ENCODE peak calls at places on chromosomes 4 and X, in six cellular contexts. P is suprapubic skin, J is A549, F is GM12878, A is sigmoid colon, E is tibial nerve. N is an unnamed sample.

GRCh38 chrX:74291577-74291963 is 12.4 kb upstream of the ZCCHC13 start:
- DNase-seq in E (no peak), P (no peak), A (no peak), J (no peak), F (no peak), N (no peak)

GRCh38 chrX:74419861-74420193 is 1.5 kb upstream of the SLC16A2 start:
- DNase-seq in A (no peak), J (no peak), F (no peak), E (no peak), P (no peak), N (no peak)

GRCh38 chr4:110085131-110085530 is 113.3 kb downstream of the ELOVL6 start:
- DNase-seq in J (no peak), A (no peak), E (no peak), P (no peak), F (no peak), N (no peak)

GRCh38 chrX:29044802-29045201 is 457.6 kb downstream of the IL1RAPL1 start:
- DNase-seq in E (no peak), P (no peak), A (no peak), F (no peak), J (no peak), N (no peak)

GRCh38 chrX:10769696-10770619 is 149.6 kb upstream of the MID1 start:
- DNase-seq in E (no peak), A (no peak), P (no peak), F (no peak), J (no peak), N (no peak)

GRCh38 chrX:45986971-45987370 is 558.2 kb downstream of the ZNF674 start:
- DNase-seq in J (peak; percentile 18), F (no peak), E (no peak), P (no peak), A (no peak), N (no peak)

GRCh38 chr4:42632653-42633382 is 24.1 kb downstream of the ATP8A1 start:
- DNase-seq in A (no peak), J (no peak), E (no peak), P (no peak), F (no peak), N (no peak)

GRCh38 chr4:43360296-43360695 is 467.8 kb downstream of the GRXCR1 start:
- DNase-seq in J (no peak), F (no peak), P (no peak), A (no peak), E (no peak), N (no peak)

GRCh38 chr4:87502580-87503238 is 26.5 kb downstream of the SPARCL1 start:
- DNase-seq in J (no peak), E (no peak), P (no peak), F (no peak), A (no peak), N (no peak)

GRCh38 chr4:105895609-105896460 is 564 bp downstream of the NPNT start:
- DNase-seq in A (no peak), E (no peak), P (no peak), F (no peak), J (no peak), N (peak; percentile 17)

GRCh38 chr4:79050521-79050880 is 111.3 kb upstream of the PAQR3 start:
- DNase-seq in F (no peak), J (no peak), E (no peak), P (no peak), A (no peak), N (no peak)

GRCh38 chr4:147060171-147060931 is 114.7 kb upstream of the TTC29 start:
- DNase-seq in J (no peak), A (no peak), F (no peak), P (no peak), E (no peak), N (no peak)

GRCh38 chrX:39854772-39855747 is 242.7 kb downstream of the BCOR start:
- DNase-seq in E (no peak), A (no peak), P (no peak), F (peak; percentile 82), J (no peak), N (no peak)

GRCh38 chr4:22962186-22962786 is 269.5 kb downstream of the GBA3 start:
- DNase-seq in E (no peak), J (peak; percentile 6), A (no peak), F (no peak), P (no peak), N (no peak)

GRCh38 chr4:73707918-73708577 is 32.3 kb upstream of the CXCL8 start:
- DNase-seq in F (no peak), A (peak; percentile 73), J (peak; percentile 69), P (no peak), E (no peak), N (peak; percentile 48)

GRCh38 chr4:48227662-48228061 is 42.0 kb downstream of the TEC start:
- DNase-seq in P (no peak), A (no peak), F (no peak), E (no peak), J (no peak), N (no peak)

GRCh38 chr4:184950926-184951325 is 67.4 kb upstream of the HELT start:
- DNase-seq in J (no peak), F (no peak), A (no peak), P (no peak), E (no peak), N (no peak)

GRCh38 chr4:156238171-156238570 is 284.5 kb upstream of the CTSO start:
- DNase-seq in P (no peak), E (no peak), J (no peak), A (no peak), F (no peak), N (no peak)

GRCh38 chr4:169612869-169613859 is 781 bp upstream of the NEK1 start:
- DNase-seq in J (peak; percentile 77), A (peak; percentile 87), P (no peak), F (no peak), E (peak; percentile 58), N (peak; percentile 48)

GRCh38 chr4:118112117-118112516 is 77.8 kb downstream of the NDST3 start:
- DNase-seq in E (no peak), J (no peak), F (no peak), A (no peak), P (no peak), N (no peak)

GRCh38 chrX:100410901-100411801 is 1.1 kb upstream of the PCDH19 start:
- DNase-seq in P (no peak), A (peak; percentile 63), E (no peak), J (no peak), F (no peak), N (no peak)

GRCh38 chr4:47222276-47222675 is 190.9 kb downstream of the GABRB1 start:
- DNase-seq in F (no peak), A (no peak), E (no peak), J (no peak), P (no peak), N (no peak)

GRCh38 chr4:39046243-39046642 is 14.0 kb upstream of the TMEM156 start:
- DNase-seq in E (no peak), A (no peak), P (no peak), J (peak; percentile 74), F (no peak), N (no peak)

GRCh38 chr4:186936496-186937375 is 213.1 kb upstream of the FAT1 start:
- DNase-seq in A (no peak), E (no peak), J (peak; percentile 87), F (no peak), P (no peak), N (no peak)

GRCh38 chr4:384311-385010 is 46.8 kb downstream of the ZNF141 start:
- DNase-seq in J (no peak), A (no peak), P (no peak), E (no peak), F (peak; percentile 7), N (no peak)

GRCh38 chr4:386708-387105 is 49.1 kb downstream of the ZNF141 start:
- DNase-seq in A (no peak), P (no peak), F (no peak), E (no peak), J (no peak), N (no peak)

GRCh38 chr4:385934-386707 is 48.5 kb downstream of the ZNF141 start:
- DNase-seq in A (no peak), P (no peak), F (no peak), J (no peak), E (no peak), N (no peak)
- H3K9me3 ChIP-seq in A (peaks cover 48% of the 10 kb centered on the region), P (peaks cover 75% of the 10 kb centered on the region), F (peaks cover 22% of the 10 kb centered on the region), J (peaks cover 16% of the 10 kb centered on the region), E (peaks cover 15% of the 10 kb centered on the region), N (peaks cover 41% of the 10 kb centered on the region)

GRCh38 chr4:119480331-119480730 is 148.3 kb downstream of the PDE5A start:
- DNase-seq in F (no peak), J (no peak), A (no peak), P (no peak), E (no peak), N (no peak)

GRCh38 chr4:119478446-119479179 is 150.0 kb downstream of the PDE5A start:
- DNase-seq in F (no peak), J (peak; percentile 44), A (no peak), P (no peak), E (no peak), N (no peak)

GRCh38 chr4:119477412-119478053 is 151.1 kb downstream of the PDE5A start:
- DNase-seq in E (no peak), P (no peak), F (no peak), J (no peak), A (no peak), N (no peak)

GRCh38 chr4:119479180-119479814 is 149.3 kb downstream of the PDE5A start:
- DNase-seq in P (no peak), E (no peak), J (no peak), F (no peak), A (no peak), N (no peak)

GRCh38 chr4:119479835-119480234 is 148.8 kb downstream of the PDE5A start:
- DNase-seq in P (no peak), E (no peak), A (no peak), F (no peak), J (no peak), N (no peak)
- TF ChIP-seq POLR2A in P (no peak), E (no peak), A (no peak), F (no peak), J (no peak), N (no peak)

GRCh38 chr4:53306729-53307128 is 59.1 kb downstream of the SCFD2 start:
- DNase-seq in J (no peak), P (no peak), E (no peak), A (no peak), F (no peak), N (no peak)
- TF ChIP-seq EP300 in J (no peak), P (no peak), E (no peak), A (no peak), F (no peak), N (no peak)

GRCh38 chr4:19128176-19128575 is 1106.6 kb upstream of the LCORL start:
- DNase-seq in F (no peak), J (no peak), A (no peak), E (no peak), P (no peak), N (no peak)

GRCh38 chr4:19130836-19131235 is 1109.3 kb upstream of the LCORL start:
- DNase-seq in J (no peak), P (no peak), F (no peak), A (no peak), E (no peak), N (no peak)

GRCh38 chr4:19123681-19124080 is 1102.1 kb upstream of the LCORL start:
- DNase-seq in A (no peak), J (no peak), P (no peak), E (no peak), F (no peak), N (no peak)

DNA sequence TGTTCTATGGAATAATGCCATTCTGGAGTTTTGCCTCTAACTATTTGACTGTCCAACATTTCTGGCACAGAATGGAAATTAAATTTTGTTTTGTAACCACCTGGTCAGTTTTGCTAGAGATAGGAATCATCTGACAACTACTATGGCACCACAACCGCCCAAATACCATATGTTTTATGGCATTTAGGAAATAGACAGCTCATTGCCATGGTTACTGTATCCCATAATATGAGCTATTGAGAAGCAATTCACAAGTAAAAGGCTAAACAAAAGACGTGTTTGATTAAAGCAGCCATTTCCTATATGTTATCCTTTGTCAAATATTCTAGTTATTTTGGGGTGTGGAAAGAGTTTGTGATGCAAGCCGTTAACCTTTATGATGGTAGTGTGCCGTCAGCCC is 1105.3 kb upstream of the LCORL start:
- DNase-seq in P (no peak), E (no peak), F (no peak), J (no peak), A (no peak), N (no peak)
- H3K9me3 ChIP-seq in P (no peaks in the 10 kb centered on the region), E (no peaks in the 10 kb centered on the region), F (no peaks in the 10 kb centered on the region), J (no peaks in the 10 kb centered on the region), A (no peaks in the 10 kb centered on the region), N (no peaks in the 10 kb centered on the region)

N was measured in ovary.